ENCODE peak calls at places on chromosomes 7 and 10, in six cellular contexts. One of them, this sample, is unnamed.

GRCh38 chr7:159098424-159098786 is 46.3 kb downstream of the VIPR2 start:
- DNase-seq in AG04450: no peak
- DNase-seq in dorsolateral prefrontal cortex: no peak
- DNase-seq in mammary epithelial cell: no peak
- DNase-seq in neural progenitor cell: no peak
- DNase-seq in astrocyte of the spinal cord: no peak
- DNase-seq in this sample: no peak

GRCh38 chr10:104806791-104807190 is 165.7 kb downstream of the SORCS3 start:
- DNase-seq in mammary epithelial cell: no peak
- DNase-seq in astrocyte of the spinal cord: no peak
- DNase-seq in AG04450: no peak
- DNase-seq in neural progenitor cell: no peak
- DNase-seq in dorsolateral prefrontal cortex: no peak
- DNase-seq in this sample: no peak

GRCh38 chr7:16026253-16027020 is 340.0 kb upstream of the MEOX2 start:
- DNase-seq in mammary epithelial cell: no peak
- DNase-seq in AG04450: peak; percentile 42
- DNase-seq in dorsolateral prefrontal cortex: no peak
- DNase-seq in neural progenitor cell: no peak
- DNase-seq in astrocyte of the spinal cord: peak; percentile 66
- DNase-seq in this sample: no peak

GRCh38 chr7:157588271-157588589 is 251.4 kb downstream of the DNAJB6 start:
- DNase-seq in AG04450: no peak
- DNase-seq in astrocyte of the spinal cord: no peak
- DNase-seq in neural progenitor cell: no peak
- DNase-seq in mammary epithelial cell: no peak
- DNase-seq in dorsolateral prefrontal cortex: no peak
- DNase-seq in this sample: no peak

GRCh38 chr10:126006264-126006663 is 109.9 kb downstream of the FANK1 start:
- DNase-seq in AG04450: no peak
- DNase-seq in mammary epithelial cell: no peak
- DNase-seq in astrocyte of the spinal cord: no peak
- DNase-seq in dorsolateral prefrontal cortex: no peak
- DNase-seq in neural progenitor cell: no peak
- DNase-seq in this sample: no peak

GRCh38 chr10:24462889-24463552 is 254.1 kb downstream of the KIAA1217 start:
- DNase-seq in AG04450: no peak
- DNase-seq in astrocyte of the spinal cord: peak; percentile 51
- DNase-seq in dorsolateral prefrontal cortex: no peak
- DNase-seq in neural progenitor cell: no peak
- DNase-seq in mammary epithelial cell: no peak
- DNase-seq in this sample: no peak

GRCh38 chr10:106661133-106661766 is 503.3 kb downstream of the SORCS1 start:
- DNase-seq in mammary epithelial cell: no peak
- DNase-seq in dorsolateral prefrontal cortex: no peak
- DNase-seq in neural progenitor cell: no peak
- DNase-seq in astrocyte of the spinal cord: no peak
- DNase-seq in AG04450: no peak
- DNase-seq in this sample: no peak

GRCh38 chr10:94567714-94568520 is 22.3 kb downstream of the HELLS start:
- DNase-seq in mammary epithelial cell: peak; percentile 4
- DNase-seq in AG04450: no peak
- DNase-seq in neural progenitor cell: no peak
- DNase-seq in astrocyte of the spinal cord: no peak
- DNase-seq in dorsolateral prefrontal cortex: no peak
- DNase-seq in this sample: no peak

GRCh38 chr7:120402368-120402767 is 129.4 kb downstream of the KCND2 start:
- DNase-seq in astrocyte of the spinal cord: peak; percentile 50
- DNase-seq in dorsolateral prefrontal cortex: no peak
- DNase-seq in mammary epithelial cell: peak; percentile 74
- DNase-seq in AG04450: no peak
- DNase-seq in neural progenitor cell: no peak
- DNase-seq in this sample: no peak

GRCh38 chr10:113753020-113753692 is 1.7 kb downstream of the PLEKHS1 start:
- DNase-seq in neural progenitor cell: peak; percentile 6
- DNase-seq in AG04450: peak; percentile 2
- DNase-seq in mammary epithelial cell: no peak
- DNase-seq in dorsolateral prefrontal cortex: no peak
- DNase-seq in astrocyte of the spinal cord: no peak
- DNase-seq in this sample: no peak

GRCh38 chr7:69803699-69804516 is 205.6 kb downstream of the AUTS2 start:
- DNase-seq in astrocyte of the spinal cord: no peak
- DNase-seq in neural progenitor cell: no peak
- DNase-seq in dorsolateral prefrontal cortex: no peak
- DNase-seq in mammary epithelial cell: no peak
- DNase-seq in AG04450: no peak
- DNase-seq in this sample: no peak

GRCh38 chr10:17144032-17144431 is 14.4 kb upstream of the CUBN start:
- DNase-seq in dorsolateral prefrontal cortex: no peak
- DNase-seq in astrocyte of the spinal cord: no peak
- DNase-seq in AG04450: no peak
- DNase-seq in neural progenitor cell: no peak
- DNase-seq in mammary epithelial cell: no peak
- DNase-seq in this sample: no peak

GRCh38 chr7:2517004-2517403 is 2.6 kb upstream of the LFNG start:
- DNase-seq in dorsolateral prefrontal cortex: no peak
- DNase-seq in neural progenitor cell: peak; percentile 53
- DNase-seq in AG04450: peak; percentile 79
- DNase-seq in astrocyte of the spinal cord: peak; percentile 95
- DNase-seq in mammary epithelial cell: peak; percentile 76
- DNase-seq in this sample: no peak

GRCh38 chr10:100045592-100045991 is 35.8 kb upstream of the DNMBP start:
- DNase-seq in dorsolateral prefrontal cortex: no peak
- DNase-seq in AG04450: no peak
- DNase-seq in neural progenitor cell: no peak
- DNase-seq in astrocyte of the spinal cord: no peak
- DNase-seq in mammary epithelial cell: no peak
- DNase-seq in this sample: no peak

GRCh38 chr7:111532625-111533024 is 29.7 kb downstream of the IMMP2L start:
- DNase-seq in neural progenitor cell: no peak
- DNase-seq in dorsolateral prefrontal cortex: no peak
- DNase-seq in mammary epithelial cell: no peak
- DNase-seq in AG04450: no peak
- DNase-seq in astrocyte of the spinal cord: no peak
- DNase-seq in this sample: no peak

GRCh38 chr7:7554021-7554432 is 12.7 kb upstream of the MIOS start:
- DNase-seq in neural progenitor cell: peak; percentile 65
- DNase-seq in AG04450: no peak
- DNase-seq in dorsolateral prefrontal cortex: no peak
- DNase-seq in mammary epithelial cell: peak; percentile 8
- DNase-seq in astrocyte of the spinal cord: peak; percentile 86
- DNase-seq in this sample: no peak

GRCh38 chr10:89301721-89302445 is at the start of gene IFIT2:
- DNase-seq in neural progenitor cell: no peak
- DNase-seq in astrocyte of the spinal cord: peak; percentile 85
- DNase-seq in mammary epithelial cell: peak; percentile 66
- DNase-seq in AG04450: peak; percentile 42
- DNase-seq in dorsolateral prefrontal cortex: peak; percentile 49
- DNase-seq in this sample: peak; percentile 42

GRCh38 chr10:127872011-127872741 is 20.6 kb downstream of the CLRN3 start:
- DNase-seq in mammary epithelial cell: peak; percentile 59
- DNase-seq in astrocyte of the spinal cord: no peak
- DNase-seq in AG04450: no peak
- DNase-seq in neural progenitor cell: no peak
- DNase-seq in dorsolateral prefrontal cortex: peak; percentile 65
- DNase-seq in this sample: no peak

GRCh38 chr10:12448729-12449391 is 99.5 kb downstream of the CAMK1D start:
- DNase-seq in neural progenitor cell: no peak
- DNase-seq in AG04450: peak; percentile 69
- DNase-seq in astrocyte of the spinal cord: peak; percentile 94
- DNase-seq in mammary epithelial cell: peak; percentile 81
- DNase-seq in dorsolateral prefrontal cortex: no peak
- DNase-seq in this sample: peak; percentile 28

GRCh38 chr10:100186253-100186780 is 488 bp upstream of the ERLIN1 start:
- DNase-seq in mammary epithelial cell: no peak
- DNase-seq in AG04450: no peak
- DNase-seq in neural progenitor cell: no peak
- DNase-seq in dorsolateral prefrontal cortex: no peak
- DNase-seq in astrocyte of the spinal cord: no peak
- DNase-seq in this sample: peak; percentile 13

GRCh38 chr7:16916111-16916639 is 34.4 kb upstream of the AGR3 start:
- DNase-seq in dorsolateral prefrontal cortex: no peak
- DNase-seq in mammary epithelial cell: peak; percentile 89
- DNase-seq in astrocyte of the spinal cord: peak; percentile 90
- DNase-seq in neural progenitor cell: no peak
- DNase-seq in AG04450: peak; percentile 63
- DNase-seq in this sample: no peak

GRCh38 chr7:1479287-1479686 is 20.0 kb upstream of the MICALL2 start:
- DNase-seq in AG04450: no peak
- DNase-seq in dorsolateral prefrontal cortex: no peak
- DNase-seq in mammary epithelial cell: no peak
- DNase-seq in astrocyte of the spinal cord: no peak
- DNase-seq in neural progenitor cell: no peak
- DNase-seq in this sample: no peak

GRCh38 chr7:44289341-44290249 is 35.8 kb downstream of the CAMK2B start:
- DNase-seq in dorsolateral prefrontal cortex: peak; percentile 42
- DNase-seq in neural progenitor cell: no peak
- DNase-seq in astrocyte of the spinal cord: no peak
- DNase-seq in AG04450: no peak
- DNase-seq in mammary epithelial cell: no peak
- DNase-seq in this sample: no peak

GRCh38 chr10:104099941-104100340 is 14.3 kb upstream of the COL17A1 start:
- DNase-seq in AG04450: no peak
- DNase-seq in dorsolateral prefrontal cortex: no peak
- DNase-seq in neural progenitor cell: no peak
- DNase-seq in astrocyte of the spinal cord: no peak
- DNase-seq in mammary epithelial cell: no peak
- DNase-seq in this sample: no peak

DNA sequence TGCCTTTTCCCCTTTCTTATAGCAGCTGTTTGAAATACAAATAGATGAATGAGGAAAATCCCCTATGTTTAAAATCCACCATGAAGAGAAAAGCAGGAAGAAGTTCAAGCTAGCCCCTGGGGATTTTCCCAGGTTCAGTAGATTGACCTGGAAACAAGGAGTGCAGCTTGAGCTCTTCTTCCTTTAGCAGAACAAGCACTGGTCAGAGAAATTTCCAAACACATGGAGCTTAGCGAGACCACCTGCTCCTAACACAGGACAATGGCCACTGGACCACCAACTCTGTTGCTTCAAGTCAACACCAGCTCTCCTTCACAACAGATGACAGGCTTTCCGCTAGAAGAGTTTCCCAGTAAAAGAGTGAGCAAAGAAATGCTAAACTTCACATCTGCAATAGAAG is 9.3 kb upstream of the FBXW4 start:
- DNase-seq in mammary epithelial cell: no peak
- DNase-seq in dorsolateral prefrontal cortex: no peak
- DNase-seq in AG04450: no peak
- DNase-seq in neural progenitor cell: peak; percentile 21
- DNase-seq in astrocyte of the spinal cord: no peak
- DNase-seq in this sample: no peak
- TF ChIP-seq CTCF in mammary epithelial cell: no peak
- TF ChIP-seq CTCF in dorsolateral prefrontal cortex: no peak
- TF ChIP-seq CTCF in AG04450: no peak
- TF ChIP-seq CTCF in neural progenitor cell: no peak
- TF ChIP-seq CTCF in astrocyte of the spinal cord: no peak
- TF ChIP-seq CTCF in this sample: no peak

GRCh38 chr10:13708256-13708990 is 121.7 kb downstream of the PRPF18 start:
- DNase-seq in AG04450: no peak
- DNase-seq in astrocyte of the spinal cord: peak; percentile 41
- DNase-seq in dorsolateral prefrontal cortex: no peak
- DNase-seq in neural progenitor cell: peak; percentile 38
- DNase-seq in mammary epithelial cell: peak; percentile 82
- DNase-seq in this sample: no peak
- H3K4me3 ChIP-seq in AG04450: peak overlapping the region; percentile 79
- H3K4me3 ChIP-seq in astrocyte of the spinal cord: peak overlapping the region; percentile 54
- H3K4me3 ChIP-seq in dorsolateral prefrontal cortex: peak overlapping the region; percentile 59
- H3K4me3 ChIP-seq in neural progenitor cell: peak overlapping the region; percentile 46
- H3K4me3 ChIP-seq in mammary epithelial cell: peak overlapping the region; percentile 66
- H3K4me3 ChIP-seq in this sample: peak overlapping the region; percentile 68

DNA sequence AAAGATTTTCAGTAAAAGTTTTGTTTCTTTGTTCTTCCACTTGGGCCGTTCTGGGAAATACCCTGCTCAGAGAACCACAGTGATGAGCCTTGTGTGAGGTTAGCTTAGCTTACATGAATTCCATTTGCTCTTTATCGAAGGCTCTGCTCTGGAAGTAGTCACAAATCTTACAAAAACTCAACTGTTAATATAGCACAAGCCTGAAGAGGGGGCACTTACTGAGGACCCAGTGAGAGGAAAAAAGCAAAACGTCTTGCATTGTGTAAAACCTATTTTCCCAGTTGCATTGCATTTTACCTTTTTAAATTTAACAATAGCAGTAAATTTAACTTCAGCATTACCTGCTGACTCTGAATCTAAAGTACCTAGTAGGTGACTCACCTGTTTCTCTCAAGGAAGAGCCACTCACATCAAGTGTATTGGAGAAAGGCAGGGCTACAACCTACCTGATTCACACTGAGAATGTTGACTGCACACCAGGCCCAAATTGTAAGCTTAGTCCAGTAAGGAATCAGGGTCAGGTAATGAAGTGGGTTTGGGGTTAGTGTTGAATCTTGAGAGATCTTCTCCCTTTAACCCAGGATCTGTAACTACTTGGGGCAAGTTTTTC is 42.3 kb downstream of the PPP1R17 start:
- DNase-seq in mammary epithelial cell: peak; percentile 57
- DNase-seq in dorsolateral prefrontal cortex: no peak
- DNase-seq in astrocyte of the spinal cord: no peak
- DNase-seq in AG04450: no peak
- DNase-seq in neural progenitor cell: peak; percentile 16
- DNase-seq in this sample: no peak
- TF ChIP-seq CTCF in mammary epithelial cell: no peak
- TF ChIP-seq CTCF in dorsolateral prefrontal cortex: no peak
- TF ChIP-seq CTCF in astrocyte of the spinal cord: peak; percentile 13
- TF ChIP-seq CTCF in AG04450: no peak
- TF ChIP-seq CTCF in neural progenitor cell: peak; percentile 56
- TF ChIP-seq CTCF in this sample: no peak

GRCh38 chr10:96695366-96695765 is 24.9 kb downstream of the PIK3AP1 start:
- DNase-seq in mammary epithelial cell: no peak
- DNase-seq in dorsolateral prefrontal cortex: no peak
- DNase-seq in neural progenitor cell: no peak
- DNase-seq in AG04450: no peak
- DNase-seq in astrocyte of the spinal cord: no peak
- DNase-seq in this sample: no peak

GRCh38 chr10:96695975-96696634 is 24.2 kb downstream of the PIK3AP1 start:
- DNase-seq in mammary epithelial cell: no peak
- DNase-seq in neural progenitor cell: no peak
- DNase-seq in dorsolateral prefrontal cortex: no peak
- DNase-seq in AG04450: no peak
- DNase-seq in astrocyte of the spinal cord: no peak
- DNase-seq in this sample: no peak

GRCh38 chr10:96699613-96700012 is 20.7 kb downstream of the PIK3AP1 start:
- DNase-seq in AG04450: no peak
- DNase-seq in mammary epithelial cell: no peak
- DNase-seq in neural progenitor cell: no peak
- DNase-seq in astrocyte of the spinal cord: no peak
- DNase-seq in dorsolateral prefrontal cortex: no peak
- DNase-seq in this sample: no peak

GRCh38 chr10:96697438-96697837 is 22.9 kb downstream of the PIK3AP1 start:
- DNase-seq in dorsolateral prefrontal cortex: no peak
- DNase-seq in neural progenitor cell: no peak
- DNase-seq in astrocyte of the spinal cord: no peak
- DNase-seq in AG04450: no peak
- DNase-seq in mammary epithelial cell: no peak
- DNase-seq in this sample: no peak

DNA sequence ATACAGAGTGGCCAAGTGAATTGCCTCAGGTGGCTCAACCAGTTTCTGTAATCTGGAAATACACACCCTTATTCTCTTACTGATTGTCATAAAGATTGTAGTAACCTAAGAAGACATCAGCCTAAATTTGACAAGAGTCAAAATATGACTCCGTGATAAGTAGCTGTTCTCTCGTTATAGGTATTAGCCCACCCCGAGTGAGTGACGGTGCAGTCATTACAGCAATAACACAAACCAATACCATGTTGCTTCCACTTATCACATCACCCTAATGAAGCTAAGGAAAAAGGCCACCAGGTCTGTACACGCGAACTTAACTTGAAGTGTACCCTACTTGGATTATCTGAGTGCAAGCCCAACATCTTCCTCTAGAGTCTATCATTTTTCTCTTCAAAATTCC is 23.3 kb downstream of the PIK3AP1 start:
- DNase-seq in mammary epithelial cell: no peak
- DNase-seq in astrocyte of the spinal cord: no peak
- DNase-seq in neural progenitor cell: no peak
- DNase-seq in AG04450: no peak
- DNase-seq in dorsolateral prefrontal cortex: no peak
- DNase-seq in this sample: no peak
- H3K4me3 ChIP-seq in mammary epithelial cell: no peak overlapping the region
- H3K4me3 ChIP-seq in astrocyte of the spinal cord: no peak overlapping the region
- H3K4me3 ChIP-seq in neural progenitor cell: no peak overlapping the region
- H3K4me3 ChIP-seq in AG04450: no peak overlapping the region
- H3K4me3 ChIP-seq in dorsolateral prefrontal cortex: no peak overlapping the region
- H3K4me3 ChIP-seq in this sample: no peak overlapping the region

This sample was measured in pancreas.